ENCODE peak calls at places on chromosomes 5 and 9, in seven cellular contexts. B is T-cell; A is NCI-H748 treated with DMSO at 0.1 percent for 48 hours; S is H4; X is central memory CD8-positive, alpha-beta T cell; W is fibroblast of mammary gland; K is tibial nerve. Q is an unnamed sample.

GRCh38 chr5:56019306-56020272 is 24.8 kb upstream of the IL6ST start:
- DNase-seq in S (no peak), W (peak; percentile 75), K (no peak), B (no peak), X (no peak), A (no peak), Q (peak; percentile 42)

GRCh38 chr5:139294372-139295165 is 1.0 kb downstream of the MATR3 start:
- DNase-seq in K (peak; percentile 80), A (peak; percentile 66), B (peak; percentile 57), S (peak; percentile 65), X (peak; percentile 43), W (peak; percentile 77), Q (peak; percentile 93)

GRCh38 chr9:113956901-113957777 is 81.0 kb downstream of the ZNF618 start:
- DNase-seq in A (no peak), K (no peak), B (no peak), X (no peak), W (peak; percentile 41), S (no peak), Q (peak; percentile 25)

GRCh38 chr5:17157916-17158529 is 59.4 kb upstream of the BASP1 start:
- DNase-seq in K (no peak), B (no peak), X (no peak), S (no peak), A (no peak), W (peak; percentile 96), Q (peak; percentile 98)

GRCh38 chr5:100273846-100274580 is 261.2 kb upstream of the FAM174A start:
- DNase-seq in B (no peak), X (no peak), S (no peak), W (no peak), K (no peak), A (no peak), Q (no peak)

GRCh38 chr5:53464722-53465121 is 15.7 kb upstream of the FST start:
- DNase-seq in W (no peak), B (no peak), S (no peak), X (no peak), A (no peak), K (no peak), Q (no peak)

GRCh38 chr5:74198156-74198555 is 442.4 kb downstream of the ENC1 start:
- DNase-seq in B (no peak), K (no peak), S (no peak), W (no peak), A (peak; percentile 28), X (no peak), Q (no peak)

GRCh38 chr9:92514635-92515034 is 21.2 kb downstream of the ECM2 start:
- DNase-seq in B (no peak), X (no peak), W (no peak), S (no peak), K (no peak), A (no peak), Q (no peak)

GRCh38 chr9:87556821-87557220 is 59.2 kb downstream of the DAPK1 start:
- DNase-seq in K (no peak), X (no peak), S (no peak), A (no peak), W (no peak), B (no peak), Q (no peak)

GRCh38 chr9:93088656-93089015 is 7.4 kb upstream of the CARD19 start:
- DNase-seq in B (no peak), W (no peak), K (no peak), A (no peak), X (no peak), S (no peak), Q (no peak)

Q was measured in GM23248.